ENCODE peak calls at places on chromosomes 16 and 17, in five cellular contexts. I is thoracic aorta; S is GM12865; K is CD8-positive, alpha-beta T cell; W is fibroblast of villous mesenchyme. M is an unnamed sample.

GRCh38 chr17:77186141-77186604 is 45.4 kb downstream of the SEC14L1 start:
- DNase-seq in I (no peak), S (peak), K (peak), W (no peak), M (no peak)

GRCh38 chr16:69859105-69859969 is 91.8 kb upstream of the CLEC18A start:
- DNase-seq in I (no peak), S (peak), K (no peak), W (peak), M (no peak)

GRCh38 chr17:8223356-8224063 is 13.1 kb upstream of the AURKB start:
- DNase-seq in I (no peak), S (peak), K (peak), W (peak), M (no peak)

GRCh38 chr17:36657763-36658490 is 56.5 kb downstream of the MRM1 start:
- DNase-seq in I (no peak), S (no peak), K (peak), W (peak), M (no peak)

GRCh38 chr17:78484300-78485159 is 92.7 kb downstream of the DNAH17 start:
- DNase-seq in I (no peak), S (peak), K (peak), W (peak), M (no peak)

GRCh38 chr16:4820652-4821051 is 18.2 kb upstream of the ROGDI start:
- DNase-seq in I (no peak), S (no peak), K (no peak), W (no peak), M (no peak)

GRCh38 chr17:59221159-59221847 is 992 bp downstream of the GDPD1 start:
- DNase-seq in I (no peak), S (no peak), K (no peak), W (no peak), M (no peak)

GRCh38 chr17:323721-324139 is 28.9 kb downstream of the RPH3AL start:
- DNase-seq in I (no peak), S (no peak), K (no peak), W (no peak), M (no peak)

GRCh38 chr16:3074860-3075545 is 9.6 kb downstream of the IL32 start:
- DNase-seq in I (no peak), S (peak), K (peak), W (no peak), M (no peak)

GRCh38 chr17:77473615-77474226 is 333.0 kb downstream of the SEC14L1 start:
- DNase-seq in I (no peak), S (peak), K (no peak), W (no peak), M (no peak)

GRCh38 chr17:22703204-22703603 is 1010.9 kb downstream of the KCNJ18 start:
- DNase-seq in I (no peak), S (no peak), K (no peak), W (no peak), M (no peak)

GRCh38 chr16:81583893-81584705 is 139.5 kb downstream of the CMIP start:
- DNase-seq in I (no peak), S (no peak), K (no peak), W (no peak), M (no peak)

GRCh38 chr17:228223-228615 is 46.8 kb upstream of the DOC2B start:
- DNase-seq in I (no peak), S (no peak), K (no peak), W (no peak), M (no peak)

GRCh38 chr16:82761858-82762257 is 135.1 kb downstream of the CDH13 start:
- DNase-seq in I (no peak), S (no peak), K (no peak), W (peak), M (no peak)

GRCh38 chr17:80034977-80035686 is 540 bp downstream of the TBC1D16 start:
- DNase-seq in I (no peak), S (peak), K (peak), W (peak), M (no peak)

GRCh38 chr17:60959011-60959410 is 281.4 kb downstream of the BCAS3 start:
- DNase-seq in I (no peak), S (no peak), K (no peak), W (peak), M (no peak)

GRCh38 chr17:51029568-51030463 is 90.9 kb downstream of the SPAG9 start:
- DNase-seq in I (no peak), S (peak), K (no peak), W (peak), M (no peak)

GRCh38 chr17:42253601-42254000 is 22.6 kb downstream of the STAT5B start:
- DNase-seq in I (no peak), S (no peak), K (no peak), W (no peak), M (no peak)

GRCh38 chr17:7336240-7337175 is at the start of gene ACAP1:
- DNase-seq in I (no peak), S (peak), K (peak), W (no peak), M (no peak)

GRCh38 chr16:88005968-88006367 is 54.7 kb downstream of the BANP start:
- DNase-seq in I (no peak), S (no peak), K (no peak), W (no peak), M (no peak)

GRCh38 chr16:381788-382717 is at the start of gene PGAP6:
- DNase-seq in I (no peak), S (peak), K (peak), W (peak), M (no peak)

GRCh38 chr16:29899516-29900101 is at the start of gene SEZ6L2:
- DNase-seq in I (no peak), S (peak), K (no peak), W (peak), M (no peak)

GRCh38 chr16:83813818-83814653 is 6.3 kb downstream of the HSBP1 start:
- DNase-seq in I (no peak), S (peak), K (no peak), W (peak), M (no peak)

GRCh38 chr16:16007743-16008111 is 58.3 kb downstream of the ABCC1 start:
- DNase-seq in I (no peak), S (peak), K (no peak), W (no peak), M (no peak)

GRCh38 chr17:46870116-46870803 is 18.9 kb downstream of the WNT9B start:
- DNase-seq in I (no peak), S (no peak), K (no peak), W (no peak), M (no peak)

GRCh38 chr16:2819939-2820835 is 3.1 kb downstream of the PRSS21 start:
- DNase-seq in I (no peak), S (no peak), K (no peak), W (no peak), M (no peak)

GRCh38 chr17:35236821-35237220 is 6.1 kb upstream of the SLFN5 start:
- DNase-seq in I (no peak), S (no peak), K (no peak), W (no peak), M (no peak)

GRCh38 chr16:13873835-13874438 is 46.0 kb upstream of the ERCC4 start:
- DNase-seq in I (no peak), S (peak), K (no peak), W (peak), M (no peak)

GRCh38 chr16:84007946-84008345 is 34.6 kb downstream of the SLC38A8 start:
- DNase-seq in I (no peak), S (no peak), K (no peak), W (no peak), M (no peak)

GRCh38 chr17:75647061-75647460 is 13.8 kb downstream of the SMIM5 start:
- DNase-seq in I (no peak), S (no peak), K (no peak), W (no peak), M (no peak)
- H3K4me3 ChIP-seq in I (no peak), S (no peak), K (no peak), W (no peak), M (no peak)

GRCh38 chr16:11094838-11095565 is 150.6 kb downstream of the CLEC16A start:
- DNase-seq in I (no peak), S (peak), K (no peak), W (no peak), M (no peak)

GRCh38 chr16:11090947-11091785 is 146.8 kb downstream of the CLEC16A start:
- DNase-seq in I (no peak), S (no peak), K (no peak), W (peak), M (no peak)

GRCh38 chr16:11093578-11094074 is 149.3 kb downstream of the CLEC16A start:
- DNase-seq in I (no peak), S (no peak), K (no peak), W (no peak), M (no peak)

GRCh38 chr16:11094075-11094593 is 149.8 kb downstream of the CLEC16A start:
- DNase-seq in I (no peak), S (peak), K (no peak), W (peak), M (no peak)

DNA sequence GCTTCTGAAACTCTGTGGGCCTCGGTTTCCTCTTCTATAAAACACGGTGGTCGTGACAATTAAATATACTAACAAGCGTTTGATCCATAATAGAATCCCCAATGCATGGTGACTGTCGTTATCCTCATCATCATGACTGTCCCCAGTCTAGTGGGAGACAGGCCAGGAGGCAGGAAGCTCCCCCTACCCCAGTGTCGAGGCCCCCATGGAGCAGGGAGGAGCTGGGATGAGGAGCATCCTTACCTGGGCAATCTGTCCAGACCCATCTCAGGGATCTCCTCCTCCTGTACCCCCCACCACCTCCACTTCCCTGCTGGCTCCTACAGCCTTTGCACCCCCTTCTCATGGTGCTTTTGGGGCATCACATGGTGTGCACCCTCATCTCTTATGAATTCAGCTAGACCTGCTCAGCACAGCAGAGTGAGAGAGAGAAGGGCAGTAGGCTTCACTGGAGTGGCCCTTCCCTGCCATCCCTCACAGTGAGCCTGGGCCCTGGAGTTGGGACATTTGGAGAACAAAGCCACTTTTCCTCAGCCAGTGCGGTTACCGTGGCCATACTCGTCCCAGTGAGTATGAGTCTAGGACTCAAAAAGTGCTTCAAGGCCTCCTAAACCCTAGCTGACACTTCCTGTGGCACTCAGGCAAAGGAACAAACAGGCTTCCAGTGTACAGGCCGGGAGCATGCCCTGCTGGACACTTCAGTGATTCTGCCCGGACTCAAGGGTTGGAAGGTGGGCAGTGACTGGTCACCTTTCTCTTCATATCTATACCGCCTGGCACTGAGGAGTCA is 148.6 kb downstream of the CLEC16A start:
- DNase-seq in I (no peak), S (no peak), K (no peak), W (no peak), M (no peak)
- TF ChIP-seq CTCF in I (no peak), S (no peak), K (no peak), W (no peak), M (no peak)

GRCh38 chr17:73269791-73270190 is 8.1 kb upstream of the CPSF4L start:
- DNase-seq in I (no peak), S (no peak), K (no peak), W (no peak), M (no peak)

GRCh38 chr17:73267648-73268537 is 6.2 kb upstream of the CPSF4L start:
- DNase-seq in I (no peak), S (no peak), K (no peak), W (no peak), M (no peak)

GRCh38 chr17:73266796-73267195 is 5.1 kb upstream of the CPSF4L start:
- DNase-seq in I (no peak), S (no peak), K (no peak), W (no peak), M (no peak)

GRCh38 chr17:73269329-73269615 is 7.6 kb upstream of the CPSF4L start:
- DNase-seq in I (no peak), S (no peak), K (no peak), W (no peak), M (no peak)

DNA sequence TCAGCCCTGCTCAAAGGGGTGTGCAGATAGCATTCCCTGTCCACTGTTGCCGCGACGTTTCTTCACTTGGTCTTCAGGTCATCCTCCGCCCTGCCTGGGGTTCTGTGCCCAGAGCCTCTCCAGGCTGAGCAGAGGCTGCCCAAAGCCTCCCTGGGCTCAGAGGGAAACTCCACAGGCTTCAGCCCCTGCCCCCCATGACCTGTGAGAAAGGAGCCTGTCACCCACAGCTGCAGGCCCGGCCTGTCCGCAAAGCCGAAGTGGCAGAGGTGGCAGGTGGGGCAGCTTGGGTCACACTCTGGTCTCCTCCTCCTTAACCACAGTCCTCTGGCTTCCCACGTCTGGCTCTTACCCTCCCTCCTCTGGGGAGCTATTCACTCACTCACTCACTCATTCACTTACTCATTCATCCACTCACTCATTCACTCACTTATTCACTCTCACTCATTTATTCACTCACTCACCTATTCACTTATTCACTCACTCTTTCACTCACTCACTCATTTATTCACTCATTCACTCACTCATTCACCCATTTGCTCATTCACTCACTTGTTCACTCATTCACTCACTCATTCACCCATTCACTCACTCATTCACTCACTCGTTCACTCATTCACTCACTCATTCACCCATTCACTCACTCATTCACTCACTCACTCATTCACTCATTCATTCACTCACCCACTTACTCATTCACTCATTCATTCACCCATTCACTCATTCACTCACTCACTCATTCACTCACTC is 7.1 kb upstream of the CPSF4L start:
- DNase-seq in I (no peak), S (peak), K (no peak), W (no peak), M (no peak)
- H3K4me3 ChIP-seq in I (no peak), S (no peak), K (no peak), W (no peak), M (no peak)

GRCh38 chr16:85057212-85057889 is 29.8 kb downstream of the KIAA0513 start:
- DNase-seq in I (no peak), S (peak), K (no peak), W (no peak), M (no peak)
- TF ChIP-seq CTCF in I (no peak), S (peak), K (no peak), W (peak), M (no peak)

GRCh38 chr16:68736561-68736960 is 531 bp upstream of the CDH1 start:
- DNase-seq in I (no peak), S (no peak), K (no peak), W (no peak), M (no peak)
- H3K4me3 ChIP-seq in I (no peak), S (peak), K (no peak), W (no peak), M (no peak)

M was measured in coronary artery.